ENCODE peak calls at places on chromosomes 1 and 21, in ten cellular contexts. F, Y, N, Q, V, D, A, C, X and P are unnamed samples.

GRCh38 chr1:94551449-94551848 is 9.9 kb upstream of the F3 start:
- DNase-seq in N (no peak), V (no peak), A (no peak), C (no peak), Q (no peak), Y (no peak), D (no peak), F (no peak), X (no peak), P (no peak)

GRCh38 chr1:117600325-117600916 is 5.4 kb upstream of the TENT5C start:
- DNase-seq in F (no peak), C (no peak), D (no peak), Y (no peak), X (no peak), V (no peak), Q (no peak), A (no peak), N (no peak), P (no peak)

GRCh38 chr1:30872033-30872947 is 36.3 kb downstream of the SDC3 start:
- DNase-seq in V (no peak), F (peak; percentile 22), X (no peak), Q (no peak), N (no peak), C (no peak), D (no peak), Y (no peak), A (no peak), P (no peak)

GRCh38 chr1:198880818-198881597 is 242.2 kb downstream of the PTPRC start:
- DNase-seq in Y (no peak), Q (no peak), X (peak; percentile 72), N (peak; percentile 13), V (peak; percentile 90), D (peak; percentile 72), A (peak; percentile 88), F (peak; percentile 97), C (peak; percentile 95), P (peak; percentile 83)

GRCh38 chr1:173328961-173329360 is 121.8 kb upstream of the TNFSF4 start:
- DNase-seq in V (no peak), A (no peak), F (no peak), N (no peak), D (no peak), C (no peak), Q (no peak), Y (no peak), X (no peak), P (no peak)

GRCh38 chr1:119081267-119081666 is 59.2 kb downstream of the WARS2 start:
- DNase-seq in Y (no peak), X (no peak), V (peak; percentile 5), C (no peak), A (peak; percentile 34), N (no peak), D (no peak), Q (no peak), F (peak; percentile 48), P (no peak)

GRCh38 chr1:52472384-52472783 is 68.0 kb downstream of the PRPF38A start:
- DNase-seq in C (no peak), V (no peak), N (no peak), D (no peak), Y (no peak), X (no peak), A (no peak), Q (no peak), F (no peak), P (no peak)

GRCh38 chr1:153677718-153678518 is 570 bp upstream of the NPR1 start:
- DNase-seq in A (peak; percentile 39), V (no peak), D (no peak), C (peak; percentile 51), N (no peak), F (peak; percentile 71), Y (peak; percentile 51), X (peak; percentile 49), Q (peak; percentile 63), P (no peak)

GRCh38 chr1:39036678-39037077 is 10.5 kb downstream of the NDUFS5 start:
- DNase-seq in A (no peak), F (no peak), N (no peak), X (no peak), D (no peak), Q (no peak), V (no peak), Y (no peak), C (no peak), P (no peak)

GRCh38 chr1:115063238-115063901 is 25.9 kb downstream of the TSPAN2 start:
- DNase-seq in Y (peak; percentile 45), D (no peak), A (no peak), F (no peak), C (no peak), N (no peak), V (no peak), Q (no peak), X (no peak), P (no peak)

GRCh38 chr1:64268653-64269557 is 65.5 kb downstream of the UBE2U start:
- DNase-seq in D (peak; percentile 87), X (peak; percentile 65), A (peak; percentile 68), C (peak; percentile 61), N (peak; percentile 55), Y (peak; percentile 68), Q (peak; percentile 71), F (peak; percentile 93), V (peak; percentile 67), P (peak; percentile 38)

DNA sequence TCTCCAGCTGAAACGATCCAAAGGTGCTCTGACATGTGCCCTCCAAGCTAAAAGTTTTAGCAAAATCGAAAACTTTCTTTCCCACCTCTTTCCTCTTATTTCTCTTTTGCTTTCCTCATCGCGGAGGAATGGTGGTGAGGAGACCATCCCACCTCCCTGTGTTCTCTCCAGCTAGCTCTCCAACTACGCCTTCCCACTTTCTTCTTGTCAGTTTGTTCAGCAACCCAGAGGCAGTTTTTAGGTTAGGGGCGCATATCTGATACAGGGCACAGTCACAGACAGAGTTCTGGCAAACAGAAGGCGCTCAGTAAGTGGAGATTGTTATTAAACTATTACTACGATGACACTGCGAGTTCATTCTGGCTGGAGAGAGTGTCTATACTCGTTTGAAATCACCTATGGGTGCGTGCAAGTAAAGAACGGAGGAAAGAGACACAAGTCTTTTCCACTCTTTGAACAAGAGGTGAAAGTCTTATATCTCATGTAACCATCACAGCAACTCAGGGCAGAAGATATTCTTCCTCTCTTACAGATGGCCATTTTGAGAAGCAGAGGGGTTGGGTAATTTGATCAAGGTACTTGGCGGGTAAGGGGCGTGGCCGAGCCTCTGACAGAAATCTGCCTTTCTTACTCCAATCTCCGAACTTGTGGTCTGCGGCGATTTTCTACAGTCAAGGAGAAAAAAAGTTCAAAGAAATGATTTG is 13.9 kb downstream of the HLX start:
- DNase-seq in V (no peak), Y (no peak), D (no peak), C (no peak), F (no peak), X (no peak), N (no peak), A (no peak), Q (no peak), P (no peak)
- H3K4me3 ChIP-seq in V (no peak overlapping the region), Y (no peak overlapping the region), D (no peak overlapping the region), C (no peak overlapping the region), F (no peak overlapping the region), X (no peak overlapping the region), N (no peak overlapping the region), A (no peak overlapping the region), Q (peak overlapping the region; percentile 27), P (no peak overlapping the region)

GRCh38 chr21:40714516-40714915 is 132.4 kb downstream of the DSCAM start:
- DNase-seq in Q (no peak), F (no peak), D (no peak), N (no peak), Y (no peak), A (no peak), C (no peak), X (no peak), V (no peak), P (no peak)
- TF ChIP-seq CTCF in Q (no peak), F (no peak), D (no peak), N (no peak), Y (no peak), A (no peak), C (no peak), X (no peak), V (no peak), P (no peak)

DNA sequence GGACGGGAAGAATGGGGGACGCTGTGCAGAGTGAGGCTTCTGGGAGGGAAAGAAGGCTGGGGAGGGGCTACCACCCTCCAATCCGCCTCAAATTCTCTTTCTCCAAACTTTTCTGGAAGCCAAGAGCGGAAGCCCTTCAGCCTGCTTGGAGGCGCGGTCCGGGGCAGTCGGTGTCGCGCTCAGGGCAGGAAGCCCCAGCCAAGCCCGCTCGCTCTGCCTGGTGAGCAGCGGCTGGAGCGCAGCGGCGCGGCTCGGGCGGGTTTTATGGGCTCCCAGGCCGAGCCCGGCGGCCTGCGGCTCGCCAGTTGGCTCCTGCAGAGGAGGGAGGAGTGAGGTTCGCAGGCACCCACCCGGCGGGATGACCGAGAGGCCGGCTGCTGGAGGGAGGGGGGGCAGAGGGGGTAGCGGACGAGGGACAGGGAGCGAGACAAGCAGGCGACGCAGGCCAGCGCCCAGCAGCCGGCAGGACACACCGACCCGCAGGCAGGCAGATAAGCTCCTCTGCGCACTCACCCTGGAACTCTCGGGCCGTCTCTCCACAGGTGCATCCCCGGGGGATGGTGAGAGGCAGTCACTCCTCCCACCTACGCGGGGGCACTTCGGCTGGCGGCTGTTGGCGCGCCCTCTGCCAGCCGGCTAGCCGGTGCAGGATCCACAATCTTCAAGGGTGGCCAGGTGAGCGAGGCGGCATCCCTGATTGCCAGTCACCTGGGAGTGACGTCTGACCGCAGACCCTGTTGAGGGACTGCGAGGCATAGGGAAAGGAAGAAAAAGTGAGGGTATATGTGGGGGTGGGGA is at the start of gene AVPR1B:
- DNase-seq in N (no peak), C (no peak), F (peak; percentile 23), D (no peak), V (no peak), Q (peak; percentile 56), A (peak; percentile 5), Y (no peak), X (peak; percentile 20), P (no peak)
- H3K4me3 ChIP-seq in N (peak within 1 kb of the TSS; percentile 40), C (peak within 1 kb of the TSS; percentile 33), F (peak within 1 kb of the TSS; percentile 21), D (peak within 1 kb of the TSS; percentile 20), V (peak within 1 kb of the TSS; percentile 29), Q (peak within 1 kb of the TSS; percentile 54), A (peak within 1 kb of the TSS; percentile 26), Y (peak within 1 kb of the TSS; percentile 23), X (peak within 1 kb of the TSS; percentile 41), P (peak within 1 kb of the TSS; percentile 40)

GRCh38 chr21:43826623-43826974 is 37.2 kb downstream of the RRP1 start:
- DNase-seq in D (no peak), Y (no peak), F (no peak), N (no peak), A (no peak), Q (no peak), X (no peak), C (no peak), V (no peak), P (no peak)

GRCh38 chr21:43825610-43825935 is 36.2 kb downstream of the RRP1 start:
- DNase-seq in V (no peak), Q (no peak), N (no peak), D (no peak), C (no peak), X (no peak), Y (no peak), F (no peak), A (no peak), P (no peak)

GRCh38 chr21:43824883-43825609 is 35.7 kb downstream of the RRP1 start:
- DNase-seq in C (no peak), F (no peak), Y (no peak), D (no peak), X (no peak), A (no peak), V (no peak), Q (no peak), N (no peak), P (no peak)

GRCh38 chr21:43827015-43827611 is 37.7 kb downstream of the RRP1 start:
- DNase-seq in V (peak; percentile 17), F (peak; percentile 59), X (no peak), N (no peak), C (no peak), Q (no peak), D (peak; percentile 17), Y (no peak), A (peak; percentile 78), P (no peak)

GRCh38 chr21:43825936-43826622 is 36.7 kb downstream of the RRP1 start:
- DNase-seq in N (peak; percentile 33), Q (peak; percentile 42), C (no peak), A (no peak), X (no peak), Y (no peak), D (no peak), V (no peak), F (no peak), P (no peak)
- TF ChIP-seq CTCF in N (no peak), Q (no peak), C (no peak), A (peak; percentile 48), X (no peak), Y (no peak), D (no peak), V (peak; percentile 13), F (no peak), P (peak; percentile 13)